ENCODE peak calls at places on chromosomes 11 and 22, in six cellular contexts. P, K, Y, O, R and Q are unnamed samples.

GRCh38 chr11:2539761-2540520 is 95.1 kb downstream of the KCNQ1 start:
- DNase-seq in P (no peak), R (no peak), Y (no peak), O (no peak), K (no peak), Q (no peak)

GRCh38 chr11:71977743-71978418 is 20.8 kb upstream of the IL18BP start:
- DNase-seq in O (peak), Y (peak), R (no peak), K (peak), P (peak), Q (no peak)

GRCh38 chr22:23033116-23033905 is 37.0 kb upstream of the GNAZ start:
- DNase-seq in Y (no peak), R (no peak), K (no peak), P (no peak), O (no peak), Q (no peak)

GRCh38 chr11:105045897-105046296 is 762 bp upstream of the CARD16 start:
- DNase-seq in P (no peak), O (peak), Y (no peak), K (no peak), R (no peak), Q (peak)

GRCh38 chr11:2579315-2580060 is 120.3 kb downstream of the KCNQ1OT1 start:
- DNase-seq in P (no peak), R (no peak), K (no peak), Y (no peak), O (no peak), Q (no peak)

GRCh38 chr11:66841861-66842260 is 1.4 kb upstream of the RCE1 start:
- DNase-seq in P (no peak), Y (no peak), O (no peak), R (no peak), K (no peak), Q (peak)

GRCh38 chr22:22836635-22837034 is 51.0 kb upstream of the IGLL5 start:
- DNase-seq in Y (peak), P (no peak), R (no peak), K (no peak), O (peak), Q (no peak)

GRCh38 chr11:119101367-119101758 is 290 bp downstream of the DPAGT1 start:
- DNase-seq in O (no peak), Y (no peak), P (no peak), K (no peak), R (no peak), Q (no peak)

GRCh38 chr11:101617735-101618332 is 34.0 kb upstream of the TRPC6 start:
- DNase-seq in K (no peak), P (no peak), R (peak), Y (no peak), O (peak), Q (no peak)

GRCh38 chr11:18466402-18466801 is 10.7 kb downstream of the LDHAL6A start:
- DNase-seq in R (no peak), O (no peak), P (no peak), K (no peak), Y (no peak), Q (no peak)

GRCh38 chr11:95419915-95420314 is 188.9 kb upstream of the SESN3 start:
- DNase-seq in Y (peak), O (peak), P (no peak), K (no peak), R (no peak), Q (no peak)

GRCh38 chr11:15943418-15944197 is 412.7 kb downstream of the SOX6 start:
- DNase-seq in O (no peak), K (no peak), R (no peak), P (no peak), Y (no peak), Q (no peak)

GRCh38 chr11:79198898-79199250 is 242.0 kb downstream of the TENM4 start:
- DNase-seq in K (no peak), R (no peak), Y (peak), P (no peak), O (peak), Q (no peak)

GRCh38 chr11:65314501-65315203 is at the start of gene CDC42EP2:
- DNase-seq in P (peak), R (no peak), Y (peak), O (peak), K (peak), Q (peak)

GRCh38 chr11:120031612-120032600 is 106.0 kb downstream of the TRIM29 start:
- DNase-seq in O (no peak), Y (no peak), R (no peak), P (no peak), K (no peak), Q (no peak)

GRCh38 chr11:128828350-128828749 is 38.7 kb downstream of the KCNJ1 start:
- DNase-seq in Y (no peak), O (no peak), K (no peak), P (no peak), R (no peak), Q (no peak)

GRCh38 chr11:122556605-122557004 is 98.9 kb upstream of the UBASH3B start:
- DNase-seq in K (no peak), R (no peak), O (peak), Y (peak), P (no peak), Q (no peak)

GRCh38 chr11:95711162-95711944 is 78.2 kb downstream of the FAM76B start:
- DNase-seq in R (no peak), K (no peak), Y (peak), P (no peak), O (peak), Q (no peak)

GRCh38 chr11:20026629-20027545 is 133.4 kb downstream of the DBX1 start:
- DNase-seq in O (no peak), R (peak), Y (no peak), K (no peak), P (no peak), Q (no peak)

GRCh38 chr11:107844041-107844440 is 14.5 kb downstream of the SLC35F2 start:
- DNase-seq in P (no peak), O (peak), R (no peak), K (no peak), Y (peak), Q (no peak)

GRCh38 chr22:37638351-37639069 is 959 bp upstream of the SH3BP1 start:
- DNase-seq in P (peak), Y (no peak), R (no peak), K (no peak), O (no peak), Q (no peak)

DNA sequence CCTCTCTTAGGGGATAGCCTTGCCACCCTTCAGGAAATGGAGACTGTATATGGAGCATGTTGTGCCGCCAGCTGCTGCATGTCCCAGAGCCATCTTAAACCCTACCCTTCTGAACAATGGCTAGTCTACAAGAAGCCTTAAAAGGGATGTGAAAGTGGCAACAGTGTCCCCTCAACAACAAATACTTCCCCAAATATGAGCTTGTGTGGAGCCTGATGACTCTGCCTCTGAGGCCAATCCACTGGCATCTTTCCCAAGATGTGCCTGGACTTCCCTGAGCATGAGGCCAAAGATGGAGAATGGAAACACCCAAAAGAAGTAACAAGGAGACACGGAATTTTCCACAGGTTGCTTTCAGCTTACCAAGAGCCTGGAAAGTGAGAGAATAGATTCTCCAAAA is 595 bp upstream of the MS4A7 start:
- DNase-seq in O (no peak), P (no peak), R (no peak), K (peak), Y (no peak), Q (peak)
- H3K4me3 ChIP-seq in O (no peak), P (no peak), R (no peak), K (no peak), Y (no peak), Q (no peak)

GRCh38 chr11:134120143-134120850 is 51.4 kb downstream of the JAM3 start:
- DNase-seq in P (no peak), O (peak), Y (peak), R (no peak), K (no peak), Q (peak)
- H3K4me3 ChIP-seq in P (no peak), O (peak), Y (no peak), R (no peak), K (no peak), Q (no peak)

DNA sequence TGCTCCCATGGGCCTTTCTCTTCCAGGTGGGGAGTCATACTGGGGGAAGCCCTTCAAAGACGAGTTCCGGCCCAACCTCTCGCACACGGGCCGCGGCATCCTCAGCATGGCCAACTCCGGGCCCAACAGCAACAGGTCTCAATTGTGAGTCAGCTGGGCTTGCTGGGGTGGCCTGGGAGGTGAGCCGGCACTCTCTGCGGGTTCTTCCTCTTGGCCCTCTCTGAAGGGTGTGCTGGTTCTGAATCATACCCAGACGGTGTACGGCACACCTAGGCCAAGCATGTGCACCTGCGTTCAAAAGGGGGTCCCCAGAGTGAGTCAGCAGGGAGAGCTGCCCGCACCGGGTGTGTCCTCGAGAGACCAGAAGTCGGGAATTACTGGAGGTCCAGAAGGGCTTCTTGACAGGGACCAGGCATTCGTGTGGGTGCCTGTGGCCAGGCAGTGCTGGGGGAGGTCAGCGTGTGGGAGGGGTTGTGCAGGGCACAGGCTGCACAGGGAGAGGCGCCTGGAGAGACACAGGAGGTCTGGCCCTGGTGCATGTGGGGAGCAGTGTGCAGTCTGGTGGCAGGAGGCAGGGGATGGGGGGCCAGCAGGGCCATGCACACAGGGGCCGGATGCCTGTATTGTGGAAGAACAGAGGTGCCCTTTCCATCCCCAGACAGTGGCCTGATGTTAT is 23.0 kb downstream of the PPIL2 start:
- DNase-seq in R (no peak), K (no peak), P (no peak), Y (no peak), O (no peak), Q (no peak)
- H3K4me3 ChIP-seq in R (no peak), K (no peak), P (no peak), Y (no peak), O (no peak), Q (no peak)

GRCh38 chr11:125345706-125346561 is 150.1 kb downstream of the FEZ1 start:
- DNase-seq in K (peak), O (peak), P (no peak), R (no peak), Y (peak), Q (peak)
- H3K4me3 ChIP-seq in K (no peak), O (no peak), P (no peak), R (no peak), Y (no peak), Q (no peak)